ENCODE peak calls at places on chromosome 15, in seven cellular contexts. One of them, this sample, is unnamed.

GRCh38 chr15:41944313-41944940 is 27.9 kb downstream of the EHD4 start:
- DNase-seq in HepG2: peak
- DNase-seq in SK-N-SH: no peak
- DNase-seq in GM12878: no peak
- DNase-seq in K562: no peak
- DNase-seq in H1: no peak
- DNase-seq in HCT116: peak
- DNase-seq in this sample: no peak

GRCh38 chr15:98800437-98801233 is 152.3 kb downstream of the IGF1R start:
- DNase-seq in GM12878: no peak
- DNase-seq in K562: no peak
- DNase-seq in HCT116: peak
- DNase-seq in H1: peak
- DNase-seq in SK-N-SH: peak
- DNase-seq in HepG2: peak
- DNase-seq in this sample: peak

GRCh38 chr15:79682851-79683288 is 213.9 kb downstream of the MTHFS start:
- DNase-seq in SK-N-SH: no peak
- DNase-seq in HepG2: no peak
- DNase-seq in H1: no peak
- DNase-seq in HCT116: no peak
- DNase-seq in GM12878: no peak
- DNase-seq in K562: no peak
- DNase-seq in this sample: no peak

GRCh38 chr15:48940508-48940907 is 23.2 kb downstream of the SHC4 start:
- DNase-seq in K562: no peak
- DNase-seq in H1: no peak
- DNase-seq in HCT116: no peak
- DNase-seq in GM12878: peak
- DNase-seq in HepG2: no peak
- DNase-seq in SK-N-SH: no peak
- DNase-seq in this sample: no peak

GRCh38 chr15:79930509-79930908 is 33.7 kb upstream of the MTHFS start:
- DNase-seq in HepG2: no peak
- DNase-seq in GM12878: no peak
- DNase-seq in HCT116: no peak
- DNase-seq in K562: no peak
- DNase-seq in SK-N-SH: no peak
- DNase-seq in H1: no peak
- DNase-seq in this sample: no peak

GRCh38 chr15:49793943-49794342 is 173.1 kb downstream of the DTWD1 start:
- DNase-seq in HepG2: no peak
- DNase-seq in SK-N-SH: no peak
- DNase-seq in K562: no peak
- DNase-seq in GM12878: no peak
- DNase-seq in HCT116: no peak
- DNase-seq in H1: no peak
- DNase-seq in this sample: no peak

GRCh38 chr15:94607176-94607654 is 375.9 kb downstream of the MCTP2 start:
- DNase-seq in SK-N-SH: no peak
- DNase-seq in H1: no peak
- DNase-seq in K562: no peak
- DNase-seq in HCT116: no peak
- DNase-seq in HepG2: no peak
- DNase-seq in GM12878: no peak
- DNase-seq in this sample: no peak

GRCh38 chr15:41885841-41886240 is 8.0 kb downstream of the SPTBN5 start:
- DNase-seq in K562: no peak
- DNase-seq in HepG2: no peak
- DNase-seq in H1: no peak
- DNase-seq in GM12878: no peak
- DNase-seq in HCT116: no peak
- DNase-seq in SK-N-SH: no peak
- DNase-seq in this sample: no peak

GRCh38 chr15:32864051-32864450 is 146.2 kb downstream of the GREM1 start:
- DNase-seq in K562: no peak
- DNase-seq in SK-N-SH: no peak
- DNase-seq in GM12878: no peak
- DNase-seq in HepG2: no peak
- DNase-seq in HCT116: no peak
- DNase-seq in H1: no peak
- DNase-seq in this sample: no peak

GRCh38 chr15:65414841-65415621 is 7.7 kb downstream of the IGDCC4 start:
- DNase-seq in GM12878: no peak
- DNase-seq in SK-N-SH: no peak
- DNase-seq in H1: peak
- DNase-seq in HepG2: peak
- DNase-seq in HCT116: no peak
- DNase-seq in K562: no peak
- DNase-seq in this sample: no peak

GRCh38 chr15:34047893-34048775 is 9.1 kb upstream of the AVEN start:
- DNase-seq in H1: no peak
- DNase-seq in GM12878: no peak
- DNase-seq in HepG2: no peak
- DNase-seq in K562: no peak
- DNase-seq in SK-N-SH: no peak
- DNase-seq in HCT116: no peak
- DNase-seq in this sample: no peak

GRCh38 chr15:67821784-67822451 is 3.4 kb upstream of the SKOR1 start:
- DNase-seq in HCT116: no peak
- DNase-seq in GM12878: no peak
- DNase-seq in HepG2: no peak
- DNase-seq in K562: no peak
- DNase-seq in H1: no peak
- DNase-seq in SK-N-SH: peak
- DNase-seq in this sample: no peak

GRCh38 chr15:76991048-76991447 is 3.9 kb upstream of the PSTPIP1 start:
- DNase-seq in H1: no peak
- DNase-seq in K562: no peak
- DNase-seq in SK-N-SH: no peak
- DNase-seq in GM12878: no peak
- DNase-seq in HepG2: no peak
- DNase-seq in HCT116: no peak
- DNase-seq in this sample: no peak

GRCh38 chr15:77542491-77543001 is 90.2 kb downstream of the LINGO1 start:
- DNase-seq in SK-N-SH: no peak
- DNase-seq in HepG2: no peak
- DNase-seq in H1: no peak
- DNase-seq in K562: no peak
- DNase-seq in GM12878: no peak
- DNase-seq in HCT116: no peak
- DNase-seq in this sample: no peak

GRCh38 chr15:89379818-89380217 is 45.2 kb upstream of the POLG start:
- DNase-seq in HepG2: no peak
- DNase-seq in K562: no peak
- DNase-seq in H1: no peak
- DNase-seq in GM12878: no peak
- DNase-seq in HCT116: no peak
- DNase-seq in SK-N-SH: no peak
- DNase-seq in this sample: no peak

GRCh38 chr15:98126326-98127090 is 166.0 kb downstream of the ARRDC4 start:
- DNase-seq in SK-N-SH: no peak
- DNase-seq in HepG2: no peak
- DNase-seq in H1: no peak
- DNase-seq in K562: no peak
- DNase-seq in HCT116: no peak
- DNase-seq in GM12878: no peak
- DNase-seq in this sample: no peak

GRCh38 chr15:64224508-64224907 is 61.7 kb upstream of the PPIB start:
- DNase-seq in SK-N-SH: peak
- DNase-seq in K562: no peak
- DNase-seq in HepG2: peak
- DNase-seq in HCT116: no peak
- DNase-seq in GM12878: no peak
- DNase-seq in H1: no peak
- DNase-seq in this sample: no peak

GRCh38 chr15:66784174-66784573 is 82.1 kb downstream of the SMAD6 start:
- DNase-seq in H1: no peak
- DNase-seq in K562: no peak
- DNase-seq in GM12878: no peak
- DNase-seq in HepG2: no peak
- DNase-seq in SK-N-SH: no peak
- DNase-seq in HCT116: no peak
- DNase-seq in this sample: no peak

GRCh38 chr15:41018534-41018933 is 65.3 kb downstream of the CHAC1 start:
- DNase-seq in HepG2: no peak
- DNase-seq in H1: no peak
- DNase-seq in K562: no peak
- DNase-seq in HCT116: no peak
- DNase-seq in GM12878: no peak
- DNase-seq in SK-N-SH: no peak
- DNase-seq in this sample: peak

GRCh38 chr15:43912991-43913927 is 86.5 kb downstream of the WDR76 start:
- DNase-seq in GM12878: no peak
- DNase-seq in HepG2: peak
- DNase-seq in SK-N-SH: no peak
- DNase-seq in HCT116: peak
- DNase-seq in H1: peak
- DNase-seq in K562: no peak
- DNase-seq in this sample: no peak

GRCh38 chr15:31364301-31365031 is 37.8 kb downstream of the KLF13 start:
- DNase-seq in GM12878: no peak
- DNase-seq in SK-N-SH: peak
- DNase-seq in HCT116: no peak
- DNase-seq in H1: no peak
- DNase-seq in HepG2: no peak
- DNase-seq in K562: peak
- DNase-seq in this sample: no peak

GRCh38 chr15:56950979-56951378 is 32.5 kb downstream of the TCF12 start:
- DNase-seq in SK-N-SH: no peak
- DNase-seq in K562: no peak
- DNase-seq in H1: no peak
- DNase-seq in HCT116: no peak
- DNase-seq in GM12878: peak
- DNase-seq in HepG2: no peak
- DNase-seq in this sample: no peak

GRCh38 chr15:90101130-90101968 is 919 bp downstream of the IDH2 start:
- DNase-seq in SK-N-SH: peak
- DNase-seq in H1: no peak
- DNase-seq in K562: peak
- DNase-seq in HCT116: no peak
- DNase-seq in GM12878: no peak
- DNase-seq in HepG2: no peak
- DNase-seq in this sample: no peak

GRCh38 chr15:71800835-71801745 is 9.3 kb upstream of the NR2E3 start:
- DNase-seq in K562: peak
- DNase-seq in GM12878: no peak
- DNase-seq in SK-N-SH: peak
- DNase-seq in H1: peak
- DNase-seq in HepG2: peak
- DNase-seq in HCT116: peak
- DNase-seq in this sample: peak

GRCh38 chr15:47349179-47349578 is 368.1 kb upstream of the SEMA6D start:
- DNase-seq in K562: no peak
- DNase-seq in H1: no peak
- DNase-seq in HepG2: no peak
- DNase-seq in SK-N-SH: peak
- DNase-seq in HCT116: no peak
- DNase-seq in GM12878: no peak
- DNase-seq in this sample: no peak

GRCh38 chr15:48190932-48191573 is 412 bp upstream of the CTXN2 start:
- DNase-seq in GM12878: no peak
- DNase-seq in SK-N-SH: peak
- DNase-seq in HCT116: no peak
- DNase-seq in HepG2: peak
- DNase-seq in H1: no peak
- DNase-seq in K562: no peak
- DNase-seq in this sample: peak

DNA sequence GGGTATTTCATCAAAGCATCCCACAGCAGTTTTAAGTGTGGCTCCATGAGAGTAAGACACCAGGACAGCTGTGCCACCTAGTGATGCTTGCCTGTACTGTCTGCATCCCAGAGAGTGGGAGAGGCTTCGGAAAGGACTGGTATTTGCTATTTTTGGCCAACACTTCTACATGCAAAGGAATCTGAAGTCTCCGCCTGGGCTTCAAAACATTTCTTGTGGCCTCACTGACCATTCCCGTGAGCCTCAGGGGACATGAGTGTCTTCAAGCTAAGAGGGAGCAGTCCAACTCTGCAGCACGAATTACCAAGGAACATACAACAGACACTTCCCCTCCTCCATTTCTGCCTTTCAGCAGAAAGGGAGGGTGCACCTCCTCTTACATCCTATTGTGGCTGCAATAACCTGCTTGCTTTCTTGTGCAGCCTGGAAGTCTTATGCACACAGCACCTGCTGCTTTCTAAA is 177.5 kb downstream of the RORA start:
- DNase-seq in H1: peak
- DNase-seq in HCT116: no peak
- DNase-seq in SK-N-SH: peak
- DNase-seq in HepG2: peak
- DNase-seq in K562: no peak
- DNase-seq in GM12878: no peak
- DNase-seq in this sample: peak
- TF ChIP-seq JUND in H1: no peak
- TF ChIP-seq JUND in HCT116: no peak
- TF ChIP-seq JUND in SK-N-SH: no peak
- TF ChIP-seq JUND in HepG2: no peak
- TF ChIP-seq JUND in K562: no peak
- TF ChIP-seq JUND in GM12878: no peak
- TF ChIP-seq JUND in this sample: no peak

GRCh38 chr15:83372434-83372873 is 74.7 kb upstream of the SH3GL3 start:
- DNase-seq in HepG2: no peak
- DNase-seq in K562: no peak
- DNase-seq in H1: no peak
- DNase-seq in GM12878: no peak
- DNase-seq in HCT116: no peak
- DNase-seq in SK-N-SH: no peak
- DNase-seq in this sample: peak
- TF ChIP-seq JUND in HepG2: no peak
- TF ChIP-seq JUND in K562: no peak
- TF ChIP-seq JUND in H1: no peak
- TF ChIP-seq JUND in GM12878: no peak
- TF ChIP-seq JUND in HCT116: no peak
- TF ChIP-seq JUND in SK-N-SH: no peak
- TF ChIP-seq JUND in this sample: no peak

GRCh38 chr15:100114100-100114499 is 227.7 kb downstream of the ADAMTS17 start:
- DNase-seq in GM12878: no peak
- DNase-seq in SK-N-SH: no peak
- DNase-seq in HepG2: no peak
- DNase-seq in K562: no peak
- DNase-seq in HCT116: no peak
- DNase-seq in H1: no peak
- DNase-seq in this sample: no peak
- TF ChIP-seq JUND in GM12878: no peak
- TF ChIP-seq JUND in SK-N-SH: no peak
- TF ChIP-seq JUND in HepG2: no peak
- TF ChIP-seq JUND in K562: no peak
- TF ChIP-seq JUND in HCT116: no peak
- TF ChIP-seq JUND in H1: no peak
- TF ChIP-seq JUND in this sample: no peak

DNA sequence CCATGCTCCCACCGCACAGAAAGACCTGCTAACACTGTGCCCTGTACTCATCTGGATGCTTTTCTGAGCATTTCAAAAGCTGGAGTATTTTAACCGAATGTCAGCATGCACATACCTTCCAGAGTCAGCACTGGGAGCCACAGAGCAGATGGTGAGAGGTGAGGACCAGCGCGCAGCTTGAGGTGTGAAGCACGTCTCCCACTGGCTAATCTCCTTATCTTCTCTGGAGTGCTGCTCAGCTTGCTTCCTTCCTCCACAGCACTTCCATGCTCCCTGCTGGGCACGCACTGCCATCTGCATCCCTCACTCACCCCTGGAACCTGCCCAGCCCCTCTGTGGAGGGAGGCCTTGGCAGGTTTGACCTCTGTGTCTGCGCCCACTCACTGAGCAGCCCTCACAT is at the start of gene GNB5:
- DNase-seq in K562: peak
- DNase-seq in SK-N-SH: no peak
- DNase-seq in HepG2: no peak
- DNase-seq in H1: no peak
- DNase-seq in HCT116: no peak
- DNase-seq in GM12878: no peak
- DNase-seq in this sample: no peak
- TF ChIP-seq JUND in K562: no peak
- TF ChIP-seq JUND in SK-N-SH: no peak
- TF ChIP-seq JUND in HepG2: no peak
- TF ChIP-seq JUND in H1: no peak
- TF ChIP-seq JUND in HCT116: no peak
- TF ChIP-seq JUND in GM12878: no peak
- TF ChIP-seq JUND in this sample: no peak